ENCODE peak calls at places on chromosomes 4 and X, in five cellular contexts. C is NCI-H187; I is stimulated activated CD4-positive, alpha-beta T cell treated with anti-CD3 and anti-CD28 coated beads, Interleukin-15, amount 100 ng/mL, for 24 hours; K is fibroblast of mammary gland; U is anterior cingulate cortex. L is an unnamed sample.

GRCh38 chr4:181643466-181643865 is 599.7 kb upstream of the TENM3 start:
- DNase-seq in C (no peak), I (no peak), K (no peak), U (no peak), L (no peak)

GRCh38 chrX:136207546-136207945 is 43.7 kb downstream of the MAP7D3 start:
- DNase-seq in K (no peak), C (no peak), U (no peak), I (no peak), L (no peak)

GRCh38 chrX:127011629-127012028 is 192.1 kb downstream of the PRR32 start:
- DNase-seq in K (no peak), I (no peak), U (no peak), C (no peak), L (no peak)

GRCh38 chr4:141246683-141247429 is 26.2 kb downstream of the ZNF330 start:
- DNase-seq in C (no peak), U (no peak), K (no peak), I (no peak), L (no peak)

GRCh38 chr4:133982533-133983224 is 218.9 kb downstream of the PABPC4L start:
- DNase-seq in C (no peak), U (no peak), I (no peak), K (peak), L (no peak)

GRCh38 chr4:188821500-188821899 is 682.3 kb downstream of the TRIML1 start:
- DNase-seq in I (no peak), U (no peak), C (no peak), K (no peak), L (no peak)

GRCh38 chr4:42608551-42608950 is 48.4 kb downstream of the ATP8A1 start:
- DNase-seq in U (no peak), C (no peak), I (no peak), K (no peak), L (no peak)

GRCh38 chr4:140595065-140595464 is 26.3 kb upstream of the UCP1 start:
- DNase-seq in C (peak), U (no peak), I (no peak), K (peak), L (no peak)

GRCh38 chr4:73856518-73856917 is 3.4 kb downstream of the PF4V1 start:
- DNase-seq in K (peak), C (no peak), I (no peak), U (no peak), L (no peak)

GRCh38 chr4:186557486-186557885 is 2.1 kb upstream of the MTNR1A start:
- DNase-seq in K (peak), C (no peak), U (no peak), I (no peak), L (no peak)

GRCh38 chrX:53239474-53239873 is 14.5 kb upstream of the KDM5C start:
- DNase-seq in K (peak), I (peak), C (no peak), U (no peak), L (peak)

GRCh38 chrX:129831486-129831885 is 12.2 kb downstream of the ZDHHC9 start:
- DNase-seq in C (no peak), I (no peak), U (peak), K (no peak), L (no peak)

GRCh38 chr4:121932212-121932974 is 19.5 kb downstream of the TRPC3 start:
- DNase-seq in I (no peak), U (no peak), K (no peak), C (no peak), L (no peak)

GRCh38 chr4:52250124-52250523 is 199.0 kb downstream of the SPATA18 start:
- DNase-seq in U (no peak), C (peak), I (no peak), K (peak), L (no peak)

GRCh38 chrX:45771114-45771513 is 570.4 kb upstream of the DIPK2B start:
- DNase-seq in U (no peak), I (no peak), K (peak), C (no peak), L (peak)

GRCh38 chr4:6324999-6325790 is 55.5 kb downstream of the WFS1 start:
- DNase-seq in I (no peak), C (no peak), U (no peak), K (peak), L (no peak)

GRCh38 chr4:186264660-186265059 is 1.3 kb upstream of the F11 start:
- DNase-seq in I (no peak), K (no peak), U (no peak), C (no peak), L (no peak)

GRCh38 chr4:81215219-81215892 is at the start of gene PRKG2:
- DNase-seq in U (no peak), I (peak), K (no peak), C (no peak), L (no peak)

GRCh38 chr4:3073158-3074077 is 920 bp downstream of the HTT-AS start:
- DNase-seq in U (no peak), I (no peak), K (no peak), C (no peak), L (no peak)

GRCh38 chr4:6200011-6200921 is at the start of gene JAKMIP1:
- DNase-seq in K (peak), C (peak), U (peak), I (peak), L (peak)

GRCh38 chr4:107913283-107913899 is 18.0 kb upstream of the CYP2U1 start:
- DNase-seq in I (peak), C (no peak), U (no peak), K (peak), L (peak)

GRCh38 chr4:33914386-33914785 is 2329.9 kb downstream of the ARAP2 start:
- DNase-seq in I (no peak), K (peak), C (no peak), U (no peak), L (no peak)

GRCh38 chrX:15739886-15740285 is 1.8 kb downstream of the CA5B start:
- DNase-seq in K (peak), C (no peak), U (no peak), I (no peak), L (no peak)

GRCh38 chrX:110036162-110037033 is 33.5 kb downstream of the TMEM164 start:
- DNase-seq in I (no peak), K (no peak), C (no peak), U (no peak), L (peak)

GRCh38 chr4:168119100-168119499 is 26.8 kb downstream of the ANXA10 start:
- DNase-seq in U (no peak), K (no peak), I (no peak), C (no peak), L (no peak)

GRCh38 chrX:23884427-23885024 is 23.2 kb downstream of the APOO start:
- DNase-seq in U (no peak), K (peak), C (no peak), I (no peak), L (peak)

GRCh38 chr4:112550728-112551127 is 34.7 kb upstream of the NEUROG2 start:
- DNase-seq in U (no peak), I (no peak), C (no peak), K (peak), L (no peak)

GRCh38 chr4:97720869-97721432 is 422.3 kb downstream of the STPG2 start:
- DNase-seq in U (no peak), C (no peak), K (peak), I (no peak), L (peak)

GRCh38 chr4:98586231-98586630 is 72.2 kb downstream of the TSPAN5 start:
- DNase-seq in C (no peak), I (no peak), U (no peak), K (no peak), L (no peak)

GRCh38 chr4:23483320-23483958 is 406.4 kb downstream of the PPARGC1A start:
- DNase-seq in C (no peak), I (no peak), U (no peak), K (no peak), L (no peak)

GRCh38 chr4:78534286-78534955 is 17.1 kb upstream of the ANXA3 start:
- DNase-seq in C (no peak), U (no peak), I (no peak), K (no peak), L (no peak)

GRCh38 chrX:40158036-40158706 is 60.4 kb upstream of the BCOR start:
- DNase-seq in K (no peak), U (peak), C (no peak), I (peak), L (peak)

GRCh38 chr4:94428884-94429283 is 22.9 kb upstream of the PDLIM5 start:
- DNase-seq in U (no peak), I (no peak), K (no peak), C (no peak), L (no peak)

L was measured in erythroblast.